ENCODE peak calls at places on chromosome 17, in four cellular contexts. E is Peyer's patch, W is pancreas, V is brain microvascular endothelial cell. R is an unnamed sample.

GRCh38 chr17:41645371-41646063 is 21.1 kb upstream of the KRT17 start:
- DNase-seq in V (peak; percentile 57), E (no peak), W (no peak), R (no peak)

GRCh38 chr17:74147436-74147835 is 56.0 kb upstream of the RPL38 start:
- DNase-seq in W (no peak), E (no peak), V (no peak), R (no peak)

GRCh38 chr17:78120971-78121800 is 7.4 kb downstream of the TMC6 start:
- DNase-seq in W (no peak), E (no peak), V (no peak), R (peak; percentile 60)

GRCh38 chr17:48753794-48754499 is 25.4 kb upstream of the HOXB13 start:
- DNase-seq in E (no peak), V (no peak), W (no peak), R (no peak)

GRCh38 chr17:73604046-73604445 is 40.2 kb downstream of the SDK2 start:
- DNase-seq in V (no peak), W (no peak), E (no peak), R (no peak)

GRCh38 chr17:42167807-42168206 is 13.0 kb upstream of the RAB5C start:
- DNase-seq in E (no peak), W (no peak), V (no peak), R (no peak)

GRCh38 chr17:15909481-15909991 is 35.4 kb upstream of the ADORA2B start:
- DNase-seq in E (no peak), W (peak; percentile 43), V (peak; percentile 44), R (no peak)

GRCh38 chr17:36665417-36665816 is 64.0 kb downstream of the MRM1 start:
- DNase-seq in V (no peak), E (no peak), W (no peak), R (no peak)

GRCh38 chr17:77118251-77118928 is 22.4 kb upstream of the SEC14L1 start:
- DNase-seq in E (no peak), V (no peak), W (no peak), R (no peak)

GRCh38 chr17:73625975-73626706 is 18.1 kb downstream of the SDK2 start:
- DNase-seq in W (no peak), V (no peak), E (no peak), R (no peak)

GRCh38 chr17:75490953-75491649 is 24.2 kb downstream of the CASKIN2 start:
- DNase-seq in V (no peak), W (no peak), E (no peak), R (no peak)
- H3K27ac ChIP-seq in V (no peak overlapping the region), W (no peak overlapping the region), E (peak overlapping the region; percentile 71), R (peak overlapping the region; percentile 75)

GRCh38 chr17:28763137-28763799 is 19.5 kb downstream of the TRAF4 start:
- DNase-seq in W (no peak), E (no peak), V (no peak), R (no peak)
- H3K27ac ChIP-seq in W (no peak overlapping the region), E (no peak overlapping the region), V (no peak overlapping the region), R (no peak overlapping the region)

DNA sequence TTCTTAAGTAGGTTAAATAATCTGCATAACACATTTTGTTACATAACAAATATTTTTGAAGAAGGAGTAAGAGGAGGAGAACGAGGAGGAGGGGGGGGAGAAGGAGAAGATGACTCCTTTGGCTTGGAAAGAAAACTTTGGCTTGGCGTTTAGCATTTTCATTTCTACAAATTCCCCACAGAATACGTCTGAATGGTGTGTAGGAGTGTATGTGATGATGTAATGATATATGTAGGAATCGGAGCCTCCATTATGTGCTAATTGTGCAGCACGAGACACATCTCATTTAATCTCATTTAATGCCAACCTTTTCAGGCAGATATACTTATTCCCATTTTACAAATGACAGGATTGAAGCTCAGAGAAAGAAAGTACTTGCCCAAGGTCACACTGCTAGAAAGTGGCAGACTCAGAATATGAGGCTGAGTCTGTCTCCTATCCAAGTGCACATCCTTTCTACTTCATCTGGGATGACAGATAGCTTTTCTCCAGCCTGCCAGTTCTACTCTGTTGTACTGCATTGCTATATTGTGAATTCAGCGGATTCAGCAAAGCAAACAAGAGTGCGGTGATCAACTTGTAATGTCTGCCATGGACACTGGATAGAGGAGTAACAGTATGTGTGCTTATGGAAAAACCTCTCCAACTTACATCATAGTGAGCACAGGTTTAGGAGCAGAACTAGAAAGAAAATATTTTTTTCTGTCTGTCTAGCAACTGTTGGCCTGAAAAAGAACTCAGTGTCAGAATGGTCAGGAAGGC is 10.4 kb upstream of the SLC47A2 start:
- DNase-seq in W (no peak), V (no peak), E (no peak), R (no peak)
- H3K27ac ChIP-seq in W (peak overlapping the region; percentile 81), V (no peak overlapping the region), E (peak overlapping the region; percentile 89), R (peak overlapping the region; percentile 86)

GRCh38 chr17:2986925-2987324 is 76.5 kb downstream of the OR1D5 start:
- DNase-seq in V (no peak), W (no peak), E (no peak), R (no peak)

GRCh38 chr17:2980211-2980903 is 83.0 kb downstream of the OR1D5 start:
- DNase-seq in W (no peak), V (no peak), E (no peak), R (no peak)

GRCh38 chr17:2980904-2981246 is 82.5 kb downstream of the OR1D5 start:
- DNase-seq in E (no peak), V (no peak), W (no peak), R (no peak)

GRCh38 chr17:2981325-2981724 is 82.1 kb downstream of the OR1D5 start:
- DNase-seq in V (no peak), W (no peak), E (no peak), R (no peak)

DNA sequence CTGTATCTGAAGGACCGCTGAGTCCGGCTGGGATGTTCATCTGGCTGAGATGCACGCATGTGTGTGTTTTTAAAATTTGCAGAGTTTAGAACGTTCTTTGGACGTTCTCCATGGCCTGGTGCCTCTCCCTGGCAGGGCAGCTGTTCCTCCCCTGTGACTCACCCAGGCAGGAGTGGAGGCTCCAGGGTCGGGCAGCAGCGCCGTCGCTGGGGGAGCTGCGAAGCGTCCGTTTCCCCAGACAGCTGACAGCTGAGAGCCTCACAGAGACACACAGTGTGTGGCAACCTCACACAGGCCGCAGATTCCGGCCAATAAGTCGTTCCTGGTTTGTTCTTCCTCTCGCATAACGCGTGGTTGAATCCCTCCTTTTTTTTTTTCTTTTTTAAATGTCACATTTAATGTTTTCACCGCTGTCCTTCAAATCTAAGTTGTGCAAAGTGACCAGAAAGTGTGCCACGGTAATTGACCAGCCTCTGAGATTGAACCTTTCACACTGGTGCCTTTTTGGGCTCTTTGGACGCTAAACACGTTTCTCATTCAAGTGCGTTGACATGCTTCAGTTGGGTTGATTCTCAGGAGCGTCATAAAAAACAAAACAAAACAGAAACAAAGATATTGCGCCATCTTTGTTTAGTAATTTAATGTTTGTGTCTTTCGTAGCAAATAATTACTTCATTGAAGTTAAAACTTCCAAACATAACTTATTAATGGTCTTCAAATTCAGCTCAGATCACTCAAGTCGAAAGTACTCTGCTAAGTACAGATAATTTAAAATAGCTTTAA is 80.4 kb downstream of the OR1D5 start:
- DNase-seq in W (no peak), E (no peak), V (no peak), R (peak; percentile 60)
- H3K27ac ChIP-seq in W (no peak overlapping the region), E (peak overlapping the region; percentile 39), V (no peak overlapping the region), R (peak overlapping the region; percentile 54)